ENCODE peak calls at places on chromosomes 1 and 21, in five cellular contexts. J, G, W, L and O are unnamed samples.
A peak's percentile ranks its signal among the peaks of the same experiment; 100 is the strongest.

GRCh38 chr1:34002810-34003209 is 138.9 kb downstream of the HMGB4 start:
- DNase-seq in G (no peak), J (no peak), W (no peak), L (peak; percentile 32), O (no peak)

GRCh38 chr1:229342305-229342901 is 444 bp downstream of the CCSAP start:
- DNase-seq in W (peak; percentile 77), J (peak; percentile 81), G (peak; percentile 82), L (no peak), O (peak; percentile 89)

GRCh38 chr1:36572906-36573305 is 90.2 kb upstream of the CSF3R start:
- DNase-seq in L (no peak), G (no peak), W (no peak), J (no peak), O (no peak)

GRCh38 chr1:14842361-14842760 is 243.9 kb downstream of the KAZN start:
- DNase-seq in J (no peak), L (no peak), W (no peak), G (no peak), O (no peak)

GRCh38 chr21:45027241-45028196 is 46.9 kb upstream of the ADARB1 start:
- DNase-seq in W (no peak), G (no peak), J (no peak), L (no peak), O (no peak)

GRCh38 chr1:229508823-229509337 is 739 bp upstream of the NUP133 start:
- DNase-seq in L (no peak), W (no peak), G (no peak), J (no peak), O (no peak)

GRCh38 chr1:100539836-100540536 is 2.0 kb downstream of the GPR88 start:
- DNase-seq in J (peak; percentile 29), W (no peak), L (no peak), G (no peak), O (no peak)

GRCh38 chr1:184025242-184025675 is 12.3 kb downstream of the COLGALT2 start:
- DNase-seq in G (no peak), L (peak; percentile 76), J (no peak), W (no peak), O (no peak)

GRCh38 chr1:201215531-201216357 is 25.1 kb downstream of the IGFN1 start:
- DNase-seq in G (no peak), W (no peak), L (no peak), J (no peak), O (no peak)

GRCh38 chr1:8821084-8821483 is 3.6 kb upstream of the RERE start:
- DNase-seq in W (no peak), G (no peak), L (no peak), J (no peak), O (no peak)

GRCh38 chr1:56189946-56190920 is 389.1 kb downstream of the PLPP3 start:
- DNase-seq in J (no peak), W (no peak), L (no peak), G (no peak), O (no peak)

GRCh38 chr21:44650265-44650972 is 4.0 kb downstream of the KRTAP12-4 start:
- DNase-seq in J (no peak), G (no peak), L (no peak), W (no peak), O (no peak)

GRCh38 chr1:168825129-168825528 is 96.1 kb upstream of the DPT start:
- DNase-seq in J (no peak), L (no peak), G (no peak), W (no peak), O (no peak)

GRCh38 chr1:110667766-110668165 is 7.0 kb downstream of the KCNA3 start:
- DNase-seq in W (no peak), G (no peak), L (no peak), J (no peak), O (no peak)

GRCh38 chr1:205052689-205053088 is 9.7 kb downstream of the CNTN2 start:
- DNase-seq in L (no peak), W (no peak), G (no peak), J (no peak), O (no peak)

GRCh38 chr1:103106426-103107321 is 1.6 kb downstream of the COL11A1 start:
- DNase-seq in W (no peak), G (no peak), J (peak; percentile 1), L (no peak), O (no peak)

GRCh38 chr1:155179107-155180031 is 5.7 kb downstream of the TRIM46 start:
- DNase-seq in L (no peak), G (no peak), W (no peak), J (no peak), O (no peak)

GRCh38 chr1:183634429-183635065 is 1.0 kb downstream of the ARPC5 start:
- DNase-seq in G (no peak), J (no peak), L (no peak), W (no peak), O (no peak)

GRCh38 chr21:46122241-46122671 is 24.3 kb downstream of the COL6A2 start:
- DNase-seq in L (no peak), G (no peak), W (no peak), J (no peak), O (no peak)

GRCh38 chr1:8364528-8365442 is 46.9 kb downstream of the SLC45A1 start:
- DNase-seq in L (no peak), G (no peak), J (no peak), W (no peak), O (no peak)

GRCh38 chr1:222247081-222247480 is 300.8 kb downstream of the HHIPL2 start:
- DNase-seq in J (no peak), L (no peak), W (no peak), G (no peak), O (no peak)

GRCh38 chr1:241079018-241079417 is 278.0 kb downstream of the RGS7 start:
- DNase-seq in W (no peak), G (no peak), J (no peak), L (no peak), O (no peak)

GRCh38 chr1:162633327-162633762 is 1.1 kb downstream of the DDR2 start:
- DNase-seq in W (no peak), L (no peak), J (no peak), G (no peak), O (no peak)

GRCh38 chr21:35026617-35027557 is 22.2 kb downstream of the RUNX1 start:
- DNase-seq in G (peak; percentile 11), L (no peak), W (no peak), J (peak; percentile 81), O (no peak)

GRCh38 chr1:161773791-161774190 is 7.7 kb downstream of the ATF6 start:
- DNase-seq in J (no peak), W (no peak), G (no peak), L (no peak), O (no peak)

GRCh38 chr1:53725238-53725689 is 13.7 kb downstream of the GLIS1 start:
- DNase-seq in W (no peak), J (no peak), L (no peak), G (no peak), O (no peak)

GRCh38 chr1:16918371-16918770 is 3.4 kb upstream of the CROCC start:
- DNase-seq in G (no peak), L (no peak), J (no peak), W (no peak), O (no peak)

GRCh38 chr1:155272466-155273133 is 704 bp downstream of the CLK2 start:
- DNase-seq in J (no peak), W (no peak), L (no peak), G (no peak), O (no peak)

GRCh38 chr1:193060938-193061337 is 1.5 kb downstream of the RO60 start:
- DNase-seq in L (no peak), J (no peak), G (no peak), W (no peak), O (no peak)

GRCh38 chr1:52288286-52288685 is 77.7 kb downstream of the CC2D1B start:
- DNase-seq in G (no peak), J (no peak), L (no peak), W (no peak), O (no peak)

GRCh38 chr1:54407957-54408700 is 1.9 kb upstream of the SSBP3 start:
- DNase-seq in W (no peak), L (no peak), J (no peak), G (no peak), O (no peak)

GRCh38 chr1:64983110-64983509 is 16.8 kb upstream of the JAK1 start:
- DNase-seq in W (no peak), L (no peak), J (no peak), G (no peak), O (no peak)

GRCh38 chr1:113390871-113391642 is 742 bp downstream of the MAGI3 start:
- DNase-seq in W (peak; percentile 18), J (peak; percentile 62), L (no peak), G (peak; percentile 13), O (peak; percentile 30)

GRCh38 chr1:151715726-151716404 is 738 bp downstream of the CELF3 start:
- DNase-seq in L (no peak), G (no peak), J (no peak), W (no peak), O (no peak)

GRCh38 chr21:45405819-45406762 is 1.1 kb downstream of the COL18A1 start:
- DNase-seq in J (peak; percentile 33), L (no peak), W (no peak), G (no peak), O (no peak)

GRCh38 chr1:209742409-209743144 is 13.3 kb upstream of the TRAF3IP3 start:
- DNase-seq in G (no peak), L (no peak), W (no peak), J (no peak), O (no peak)